ENCODE peak calls at places on chromosomes 1 and 21, in seven cellular contexts. One of them, this sample, is unnamed.

GRCh38 chr1:161768461-161768860 is 2.3 kb downstream of the ATF6 start:
- DNase-seq in esophagus muscularis mucosa: no peak
- DNase-seq in sigmoid colon: no peak
- DNase-seq in upper lobe of left lung: no peak
- DNase-seq in K562: no peak
- DNase-seq in prostate gland: no peak
- DNase-seq in transverse colon: no peak
- DNase-seq in this sample: no peak

GRCh38 chr1:30133414-30134055 is 589.9 kb downstream of the MATN1 start:
- DNase-seq in transverse colon: no peak
- DNase-seq in K562: no peak
- DNase-seq in prostate gland: no peak
- DNase-seq in upper lobe of left lung: no peak
- DNase-seq in esophagus muscularis mucosa: no peak
- DNase-seq in sigmoid colon: no peak
- DNase-seq in this sample: no peak

GRCh38 chr21:20698585-20698984 is 299.6 kb upstream of the NCAM2 start:
- DNase-seq in esophagus muscularis mucosa: no peak
- DNase-seq in K562: no peak
- DNase-seq in transverse colon: no peak
- DNase-seq in prostate gland: no peak
- DNase-seq in sigmoid colon: no peak
- DNase-seq in upper lobe of left lung: no peak
- DNase-seq in this sample: no peak

GRCh38 chr1:147665521-147665920 is 4.8 kb downstream of the ACP6 start:
- DNase-seq in sigmoid colon: no peak
- DNase-seq in prostate gland: no peak
- DNase-seq in K562: no peak
- DNase-seq in upper lobe of left lung: no peak
- DNase-seq in esophagus muscularis mucosa: no peak
- DNase-seq in transverse colon: no peak
- DNase-seq in this sample: no peak

GRCh38 chr1:172089768-172090510 is 248.6 kb downstream of the DNM3 start:
- DNase-seq in esophagus muscularis mucosa: no peak
- DNase-seq in prostate gland: peak
- DNase-seq in upper lobe of left lung: peak
- DNase-seq in transverse colon: peak
- DNase-seq in K562: peak
- DNase-seq in sigmoid colon: peak
- DNase-seq in this sample: no peak

GRCh38 chr1:243798726-243799125 is 51.3 kb downstream of the AKT3 start:
- DNase-seq in sigmoid colon: no peak
- DNase-seq in upper lobe of left lung: no peak
- DNase-seq in prostate gland: no peak
- DNase-seq in K562: no peak
- DNase-seq in esophagus muscularis mucosa: no peak
- DNase-seq in transverse colon: no peak
- DNase-seq in this sample: no peak

GRCh38 chr1:22907528-22907927 is 65.1 kb downstream of the LACTBL1 start:
- DNase-seq in upper lobe of left lung: no peak
- DNase-seq in K562: no peak
- DNase-seq in prostate gland: no peak
- DNase-seq in sigmoid colon: no peak
- DNase-seq in esophagus muscularis mucosa: no peak
- DNase-seq in transverse colon: no peak
- DNase-seq in this sample: no peak

GRCh38 chr21:42746593-42747266 is 93.3 kb downstream of the PDE9A start:
- DNase-seq in transverse colon: peak
- DNase-seq in esophagus muscularis mucosa: no peak
- DNase-seq in prostate gland: no peak
- DNase-seq in upper lobe of left lung: peak
- DNase-seq in K562: no peak
- DNase-seq in sigmoid colon: peak
- DNase-seq in this sample: no peak

GRCh38 chr1:55313903-55314302 is 98.7 kb upstream of the USP24 start:
- DNase-seq in upper lobe of left lung: no peak
- DNase-seq in sigmoid colon: no peak
- DNase-seq in transverse colon: no peak
- DNase-seq in K562: no peak
- DNase-seq in esophagus muscularis mucosa: no peak
- DNase-seq in prostate gland: no peak
- DNase-seq in this sample: no peak

GRCh38 chr1:19661721-19662228 is 2.9 kb upstream of the HTR6 start:
- DNase-seq in prostate gland: no peak
- DNase-seq in K562: peak
- DNase-seq in upper lobe of left lung: no peak
- DNase-seq in sigmoid colon: no peak
- DNase-seq in esophagus muscularis mucosa: no peak
- DNase-seq in transverse colon: no peak
- DNase-seq in this sample: no peak

GRCh38 chr1:219555802-219556201 is 57.1 kb downstream of the ZC3H11B start:
- DNase-seq in K562: no peak
- DNase-seq in sigmoid colon: no peak
- DNase-seq in upper lobe of left lung: no peak
- DNase-seq in esophagus muscularis mucosa: no peak
- DNase-seq in transverse colon: no peak
- DNase-seq in prostate gland: peak
- DNase-seq in this sample: no peak

GRCh38 chr1:197954718-197955418 is 37.7 kb downstream of the LHX9 start:
- DNase-seq in K562: no peak
- DNase-seq in upper lobe of left lung: no peak
- DNase-seq in prostate gland: no peak
- DNase-seq in transverse colon: no peak
- DNase-seq in esophagus muscularis mucosa: no peak
- DNase-seq in sigmoid colon: no peak
- DNase-seq in this sample: no peak

GRCh38 chr1:158037876-158038359 is 44.5 kb downstream of the KIRREL1 start:
- DNase-seq in K562: no peak
- DNase-seq in sigmoid colon: no peak
- DNase-seq in prostate gland: no peak
- DNase-seq in esophagus muscularis mucosa: no peak
- DNase-seq in transverse colon: no peak
- DNase-seq in upper lobe of left lung: peak
- DNase-seq in this sample: no peak

GRCh38 chr1:221994939-221995338 is 253.1 kb upstream of the DUSP10 start:
- DNase-seq in K562: no peak
- DNase-seq in esophagus muscularis mucosa: no peak
- DNase-seq in sigmoid colon: no peak
- DNase-seq in upper lobe of left lung: no peak
- DNase-seq in prostate gland: no peak
- DNase-seq in transverse colon: no peak
- DNase-seq in this sample: no peak

GRCh38 chr1:75640137-75640536 is 29.2 kb upstream of the SLC44A5 start:
- DNase-seq in transverse colon: no peak
- DNase-seq in sigmoid colon: no peak
- DNase-seq in K562: peak
- DNase-seq in upper lobe of left lung: no peak
- DNase-seq in prostate gland: no peak
- DNase-seq in esophagus muscularis mucosa: no peak
- DNase-seq in this sample: no peak

GRCh38 chr1:181680871-181681270 is 197.6 kb downstream of the CACNA1E start:
- DNase-seq in sigmoid colon: no peak
- DNase-seq in esophagus muscularis mucosa: no peak
- DNase-seq in K562: no peak
- DNase-seq in transverse colon: no peak
- DNase-seq in prostate gland: no peak
- DNase-seq in upper lobe of left lung: no peak
- DNase-seq in this sample: no peak

GRCh38 chr1:33098371-33098770 is 17.4 kb downstream of the AZIN2 start:
- DNase-seq in esophagus muscularis mucosa: no peak
- DNase-seq in prostate gland: no peak
- DNase-seq in transverse colon: no peak
- DNase-seq in K562: no peak
- DNase-seq in upper lobe of left lung: no peak
- DNase-seq in sigmoid colon: no peak
- DNase-seq in this sample: no peak

GRCh38 chr1:187605736-187606135 is 777.0 kb downstream of the PLA2G4A start:
- DNase-seq in transverse colon: no peak
- DNase-seq in esophagus muscularis mucosa: no peak
- DNase-seq in upper lobe of left lung: no peak
- DNase-seq in prostate gland: no peak
- DNase-seq in K562: no peak
- DNase-seq in sigmoid colon: no peak
- DNase-seq in this sample: no peak

GRCh38 chr1:154961497-154962237 is at the start of gene PYGO2:
- DNase-seq in esophagus muscularis mucosa: peak
- DNase-seq in sigmoid colon: peak
- DNase-seq in transverse colon: peak
- DNase-seq in prostate gland: peak
- DNase-seq in upper lobe of left lung: peak
- DNase-seq in K562: peak
- DNase-seq in this sample: peak

GRCh38 chr1:154963643-154964042 is 2.1 kb upstream of the PYGO2 start:
- DNase-seq in transverse colon: no peak
- DNase-seq in sigmoid colon: no peak
- DNase-seq in K562: peak
- DNase-seq in prostate gland: no peak
- DNase-seq in upper lobe of left lung: no peak
- DNase-seq in esophagus muscularis mucosa: no peak
- DNase-seq in this sample: no peak

GRCh38 chr1:154961207-154961496 is 430 bp downstream of the PYGO2 start:
- DNase-seq in K562: no peak
- DNase-seq in sigmoid colon: no peak
- DNase-seq in esophagus muscularis mucosa: no peak
- DNase-seq in prostate gland: no peak
- DNase-seq in upper lobe of left lung: no peak
- DNase-seq in transverse colon: no peak
- DNase-seq in this sample: no peak

GRCh38 chr1:154962795-154963330 is 1.3 kb upstream of the PYGO2 start:
- DNase-seq in upper lobe of left lung: no peak
- DNase-seq in sigmoid colon: no peak
- DNase-seq in transverse colon: no peak
- DNase-seq in esophagus muscularis mucosa: no peak
- DNase-seq in prostate gland: no peak
- DNase-seq in K562: no peak
- DNase-seq in this sample: no peak

GRCh38 chr1:154962238-154962678 is 676 bp upstream of the PYGO2 start:
- DNase-seq in transverse colon: peak
- DNase-seq in upper lobe of left lung: no peak
- DNase-seq in esophagus muscularis mucosa: no peak
- DNase-seq in prostate gland: peak
- DNase-seq in sigmoid colon: no peak
- DNase-seq in K562: peak
- DNase-seq in this sample: no peak
- TF ChIP-seq POLR2AphosphoS5 in transverse colon: no peak
- TF ChIP-seq POLR2AphosphoS5 in upper lobe of left lung: no peak
- TF ChIP-seq POLR2AphosphoS5 in esophagus muscularis mucosa: no peak
- TF ChIP-seq POLR2AphosphoS5 in prostate gland: no peak
- TF ChIP-seq POLR2AphosphoS5 in sigmoid colon: no peak
- TF ChIP-seq POLR2AphosphoS5 in K562: no peak
- TF ChIP-seq POLR2AphosphoS5 in this sample: peak

GRCh38 chr1:212754193-212754592 is 37.4 kb downstream of the NSL1 start:
- DNase-seq in K562: no peak
- DNase-seq in sigmoid colon: no peak
- DNase-seq in prostate gland: no peak
- DNase-seq in transverse colon: no peak
- DNase-seq in upper lobe of left lung: no peak
- DNase-seq in esophagus muscularis mucosa: no peak
- DNase-seq in this sample: no peak

GRCh38 chr1:212754715-212755114 is 36.9 kb downstream of the NSL1 start:
- DNase-seq in prostate gland: no peak
- DNase-seq in K562: peak
- DNase-seq in esophagus muscularis mucosa: no peak
- DNase-seq in sigmoid colon: no peak
- DNase-seq in transverse colon: no peak
- DNase-seq in upper lobe of left lung: no peak
- DNase-seq in this sample: no peak

GRCh38 chr1:212753766-212754165 is 37.8 kb downstream of the NSL1 start:
- DNase-seq in sigmoid colon: no peak
- DNase-seq in K562: no peak
- DNase-seq in upper lobe of left lung: no peak
- DNase-seq in transverse colon: no peak
- DNase-seq in esophagus muscularis mucosa: no peak
- DNase-seq in prostate gland: no peak
- DNase-seq in this sample: no peak

GRCh38 chr1:212752934-212753497 is 38.6 kb downstream of the NSL1 start:
- DNase-seq in prostate gland: no peak
- DNase-seq in K562: no peak
- DNase-seq in upper lobe of left lung: no peak
- DNase-seq in sigmoid colon: no peak
- DNase-seq in transverse colon: no peak
- DNase-seq in esophagus muscularis mucosa: no peak
- DNase-seq in this sample: no peak

GRCh38 chr1:212752256-212752933 is 39.2 kb downstream of the NSL1 start:
- DNase-seq in sigmoid colon: no peak
- DNase-seq in transverse colon: no peak
- DNase-seq in esophagus muscularis mucosa: no peak
- DNase-seq in prostate gland: no peak
- DNase-seq in K562: no peak
- DNase-seq in upper lobe of left lung: no peak
- DNase-seq in this sample: no peak
- TF ChIP-seq POLR2A in sigmoid colon: no peak
- TF ChIP-seq POLR2A in transverse colon: no peak
- TF ChIP-seq POLR2A in esophagus muscularis mucosa: no peak
- TF ChIP-seq POLR2A in prostate gland: no peak
- TF ChIP-seq POLR2A in K562: no peak
- TF ChIP-seq POLR2A in upper lobe of left lung: no peak
- TF ChIP-seq POLR2A in this sample: no peak

DNA sequence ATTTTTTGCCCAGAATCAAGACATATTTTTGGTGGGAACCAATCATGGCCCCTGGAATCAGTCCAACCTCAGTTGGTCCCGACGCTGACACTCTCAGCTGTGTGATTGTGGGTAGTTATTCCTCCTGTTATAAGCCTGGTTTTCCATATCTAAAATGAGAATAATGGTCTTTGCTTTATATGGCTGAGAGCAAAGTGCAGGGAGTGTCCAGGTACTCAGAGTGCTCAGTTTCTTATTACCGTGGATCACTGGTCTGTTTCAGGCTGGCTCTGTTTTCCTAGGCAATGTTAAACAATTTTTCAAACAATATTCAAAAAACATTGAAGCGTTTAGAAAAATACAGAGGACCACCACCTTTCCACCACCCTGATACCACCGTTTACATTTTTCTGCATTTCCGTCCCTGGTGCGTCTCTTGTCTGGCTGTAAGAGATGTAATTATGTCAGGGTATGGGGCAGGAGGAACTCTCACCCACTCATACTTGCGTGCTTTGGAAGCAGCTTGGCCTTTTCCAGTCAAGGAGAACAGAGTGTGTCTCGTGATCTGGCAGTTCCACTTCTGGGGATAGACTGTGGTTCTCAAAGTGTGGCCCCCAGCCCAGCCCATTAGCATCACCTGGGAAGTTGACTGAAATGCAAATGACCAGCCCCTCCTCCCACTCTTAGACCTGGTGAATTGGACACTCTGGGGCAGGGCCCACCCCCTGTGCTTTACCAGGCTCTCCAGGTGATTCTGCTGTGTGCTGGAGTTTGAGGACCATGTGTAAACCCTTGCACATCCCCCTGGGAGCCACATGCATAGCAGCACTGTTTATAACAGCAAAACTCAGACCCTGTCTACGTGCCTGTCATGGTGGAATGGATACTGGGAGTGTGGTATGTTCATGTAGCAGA is 6.8 kb downstream of the MX1 start:
- DNase-seq in transverse colon: no peak
- DNase-seq in upper lobe of left lung: no peak
- DNase-seq in prostate gland: no peak
- DNase-seq in esophagus muscularis mucosa: no peak
- DNase-seq in K562: no peak
- DNase-seq in sigmoid colon: no peak
- DNase-seq in this sample: no peak
- TF ChIP-seq POLR2AphosphoS5 in transverse colon: no peak
- TF ChIP-seq POLR2AphosphoS5 in upper lobe of left lung: no peak
- TF ChIP-seq POLR2AphosphoS5 in prostate gland: no peak
- TF ChIP-seq POLR2AphosphoS5 in esophagus muscularis mucosa: no peak
- TF ChIP-seq POLR2AphosphoS5 in K562: no peak
- TF ChIP-seq POLR2AphosphoS5 in sigmoid colon: no peak
- TF ChIP-seq POLR2AphosphoS5 in this sample: no peak

GRCh38 chr1:6393400-6394187 is at the start of gene ACOT7:
- DNase-seq in K562: peak
- DNase-seq in prostate gland: peak
- DNase-seq in transverse colon: peak
- DNase-seq in sigmoid colon: peak
- DNase-seq in upper lobe of left lung: peak
- DNase-seq in esophagus muscularis mucosa: peak
- DNase-seq in this sample: peak
- TF ChIP-seq POLR2A in K562: peak
- TF ChIP-seq POLR2A in prostate gland: peak
- TF ChIP-seq POLR2A in transverse colon: peak
- TF ChIP-seq POLR2A in sigmoid colon: peak
- TF ChIP-seq POLR2A in upper lobe of left lung: no peak
- TF ChIP-seq POLR2A in esophagus muscularis mucosa: peak
- TF ChIP-seq POLR2A in this sample: no peak